ENCODE peak calls at places on chromosome 9, in ten cellular contexts. One of them, this sample, is unnamed.
A peak's percentile ranks its signal among the peaks of the same experiment; 100 is the strongest.

GRCh38 chr9:84945878-84946538 is 276.5 kb downstream of the NTRK2 start:
- DNase-seq in gastrocnemius medialis: no peak
- DNase-seq in suprapubic skin: no peak
- DNase-seq in lower leg skin: no peak
- DNase-seq in A549: no peak
- DNase-seq in IMR-90: no peak
- DNase-seq in H54: no peak
- DNase-seq in stomach: no peak
- DNase-seq in body of pancreas: no peak
- DNase-seq in uterus: no peak
- DNase-seq in this sample: no peak

GRCh38 chr9:110750272-110750671 is 81.7 kb downstream of the MUSK start:
- DNase-seq in gastrocnemius medialis: peak; percentile 19
- DNase-seq in suprapubic skin: peak; percentile 84
- DNase-seq in lower leg skin: peak; percentile 70
- DNase-seq in A549: no peak
- DNase-seq in IMR-90: no peak
- DNase-seq in H54: no peak
- DNase-seq in stomach: no peak
- DNase-seq in body of pancreas: peak; percentile 22
- DNase-seq in uterus: peak; percentile 61
- DNase-seq in this sample: no peak

GRCh38 chr9:137972355-137972987 is 94.9 kb downstream of the CACNA1B start:
- DNase-seq in gastrocnemius medialis: no peak
- DNase-seq in suprapubic skin: no peak
- DNase-seq in lower leg skin: no peak
- DNase-seq in A549: no peak
- DNase-seq in IMR-90: no peak
- DNase-seq in H54: no peak
- DNase-seq in stomach: no peak
- DNase-seq in body of pancreas: no peak
- DNase-seq in uterus: no peak
- DNase-seq in this sample: no peak

GRCh38 chr9:113578877-113579269 is 115.3 kb downstream of the RGS3 start:
- DNase-seq in gastrocnemius medialis: no peak
- DNase-seq in suprapubic skin: no peak
- DNase-seq in lower leg skin: no peak
- DNase-seq in A549: peak; percentile 65
- DNase-seq in IMR-90: peak; percentile 97
- DNase-seq in H54: peak; percentile 96
- DNase-seq in stomach: peak; percentile 73
- DNase-seq in body of pancreas: peak; percentile 80
- DNase-seq in uterus: no peak
- DNase-seq in this sample: no peak

GRCh38 chr9:97412628-97413382 is 909 bp downstream of the TDRD7 start:
- DNase-seq in gastrocnemius medialis: no peak
- DNase-seq in suprapubic skin: no peak
- DNase-seq in lower leg skin: no peak
- DNase-seq in A549: no peak
- DNase-seq in IMR-90: peak; percentile 5
- DNase-seq in H54: peak; percentile 67
- DNase-seq in stomach: no peak
- DNase-seq in body of pancreas: no peak
- DNase-seq in uterus: peak; percentile 32
- DNase-seq in this sample: no peak

GRCh38 chr9:71692337-71692736 is 76.0 kb downstream of the CEMIP2 start:
- DNase-seq in gastrocnemius medialis: peak; percentile 36
- DNase-seq in suprapubic skin: no peak
- DNase-seq in lower leg skin: peak; percentile 55
- DNase-seq in A549: no peak
- DNase-seq in IMR-90: peak; percentile 58
- DNase-seq in H54: no peak
- DNase-seq in stomach: no peak
- DNase-seq in body of pancreas: peak; percentile 55
- DNase-seq in uterus: no peak
- DNase-seq in this sample: no peak

GRCh38 chr9:68678430-68678829 is 26.6 kb upstream of the PIP5K1B start:
- DNase-seq in gastrocnemius medialis: no peak
- DNase-seq in suprapubic skin: no peak
- DNase-seq in lower leg skin: no peak
- DNase-seq in A549: peak; percentile 19
- DNase-seq in IMR-90: peak; percentile 2
- DNase-seq in H54: no peak
- DNase-seq in stomach: no peak
- DNase-seq in body of pancreas: no peak
- DNase-seq in uterus: peak; percentile 41
- DNase-seq in this sample: no peak

GRCh38 chr9:85212887-85213286 is 528.9 kb downstream of the AGTPBP1 start:
- DNase-seq in gastrocnemius medialis: no peak
- DNase-seq in suprapubic skin: no peak
- DNase-seq in lower leg skin: peak; percentile 26
- DNase-seq in A549: no peak
- DNase-seq in IMR-90: no peak
- DNase-seq in H54: peak; percentile 19
- DNase-seq in stomach: no peak
- DNase-seq in body of pancreas: no peak
- DNase-seq in uterus: no peak
- DNase-seq in this sample: no peak

DNA sequence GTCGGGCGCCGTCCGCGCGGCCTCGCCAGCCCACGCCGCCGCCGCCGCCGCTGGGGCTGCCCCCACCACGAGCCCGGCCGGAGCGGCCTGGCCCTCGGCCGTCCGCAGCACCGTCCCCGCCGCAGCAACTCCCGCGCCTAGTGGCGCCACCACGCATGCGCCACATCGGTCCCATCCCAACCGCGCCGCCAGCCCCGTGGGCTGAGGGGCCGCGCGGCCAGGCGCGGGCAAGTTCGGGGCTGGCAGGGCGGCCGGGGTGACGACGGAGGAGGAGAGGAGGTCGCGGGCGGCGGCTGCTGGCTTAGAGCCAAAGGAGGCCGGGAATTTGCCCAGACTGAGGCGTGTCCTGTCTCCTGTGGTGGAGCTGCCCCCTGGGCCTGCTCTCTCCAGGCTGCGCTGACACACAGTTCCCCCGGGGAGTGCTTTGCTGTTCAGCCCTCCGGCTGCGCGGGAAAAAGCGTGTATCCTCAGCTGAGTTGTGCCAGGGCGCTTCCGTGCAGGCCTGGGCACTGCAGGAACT is at the start of gene TUSC1:
- DNase-seq in gastrocnemius medialis: peak; percentile 51
- DNase-seq in suprapubic skin: peak; percentile 92
- DNase-seq in lower leg skin: peak; percentile 79
- DNase-seq in A549: peak; percentile 70
- DNase-seq in IMR-90: peak; percentile 61
- DNase-seq in H54: peak; percentile 81
- DNase-seq in stomach: peak; percentile 75
- DNase-seq in body of pancreas: peak; percentile 86
- DNase-seq in uterus: peak; percentile 87
- DNase-seq in this sample: peak; percentile 87
- TF ChIP-seq POLR2A in gastrocnemius medialis: peak; percentile 17
- TF ChIP-seq POLR2A in suprapubic skin: no peak
- TF ChIP-seq POLR2A in lower leg skin: no peak
- TF ChIP-seq POLR2A in A549: peak; percentile 39
- TF ChIP-seq POLR2A in IMR-90: no peak
- TF ChIP-seq POLR2A in H54: peak; percentile 33
- TF ChIP-seq POLR2A in stomach: no peak
- TF ChIP-seq POLR2A in body of pancreas: peak; percentile 35
- TF ChIP-seq POLR2A in uterus: peak; percentile 70
- TF ChIP-seq POLR2A in this sample: peak; percentile 38

DNA sequence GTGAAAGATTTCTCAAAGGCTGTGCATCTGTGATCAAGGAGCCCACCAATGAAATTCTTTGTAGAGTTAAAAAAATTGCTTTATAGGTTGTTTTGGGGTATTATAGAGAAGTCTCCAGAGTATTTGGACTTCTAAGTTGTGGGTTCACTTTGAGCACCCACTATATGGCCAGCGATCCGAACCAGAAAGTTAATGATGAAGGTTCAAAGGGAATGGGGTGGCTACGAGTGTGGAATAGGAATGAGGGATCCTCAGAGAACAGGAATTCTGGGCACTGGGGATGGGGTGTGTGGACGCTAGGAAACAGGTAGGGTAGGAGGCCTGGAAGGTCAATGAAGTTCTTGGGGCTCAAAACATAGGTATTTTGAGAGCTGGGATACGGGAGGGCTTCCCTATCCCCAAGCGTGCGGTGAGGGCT is 827 bp downstream of the QSOX2 start:
- DNase-seq in gastrocnemius medialis: no peak
- DNase-seq in suprapubic skin: no peak
- DNase-seq in lower leg skin: no peak
- DNase-seq in A549: no peak
- DNase-seq in IMR-90: no peak
- DNase-seq in H54: no peak
- DNase-seq in stomach: no peak
- DNase-seq in body of pancreas: no peak
- DNase-seq in uterus: no peak
- DNase-seq in this sample: no peak
- TF ChIP-seq POLR2A in gastrocnemius medialis: no peak
- TF ChIP-seq POLR2A in suprapubic skin: no peak
- TF ChIP-seq POLR2A in lower leg skin: no peak
- TF ChIP-seq POLR2A in A549: no peak
- TF ChIP-seq POLR2A in IMR-90: no peak
- TF ChIP-seq POLR2A in H54: no peak
- TF ChIP-seq POLR2A in stomach: no peak
- TF ChIP-seq POLR2A in body of pancreas: no peak
- TF ChIP-seq POLR2A in uterus: no peak
- TF ChIP-seq POLR2A in this sample: no peak

DNA sequence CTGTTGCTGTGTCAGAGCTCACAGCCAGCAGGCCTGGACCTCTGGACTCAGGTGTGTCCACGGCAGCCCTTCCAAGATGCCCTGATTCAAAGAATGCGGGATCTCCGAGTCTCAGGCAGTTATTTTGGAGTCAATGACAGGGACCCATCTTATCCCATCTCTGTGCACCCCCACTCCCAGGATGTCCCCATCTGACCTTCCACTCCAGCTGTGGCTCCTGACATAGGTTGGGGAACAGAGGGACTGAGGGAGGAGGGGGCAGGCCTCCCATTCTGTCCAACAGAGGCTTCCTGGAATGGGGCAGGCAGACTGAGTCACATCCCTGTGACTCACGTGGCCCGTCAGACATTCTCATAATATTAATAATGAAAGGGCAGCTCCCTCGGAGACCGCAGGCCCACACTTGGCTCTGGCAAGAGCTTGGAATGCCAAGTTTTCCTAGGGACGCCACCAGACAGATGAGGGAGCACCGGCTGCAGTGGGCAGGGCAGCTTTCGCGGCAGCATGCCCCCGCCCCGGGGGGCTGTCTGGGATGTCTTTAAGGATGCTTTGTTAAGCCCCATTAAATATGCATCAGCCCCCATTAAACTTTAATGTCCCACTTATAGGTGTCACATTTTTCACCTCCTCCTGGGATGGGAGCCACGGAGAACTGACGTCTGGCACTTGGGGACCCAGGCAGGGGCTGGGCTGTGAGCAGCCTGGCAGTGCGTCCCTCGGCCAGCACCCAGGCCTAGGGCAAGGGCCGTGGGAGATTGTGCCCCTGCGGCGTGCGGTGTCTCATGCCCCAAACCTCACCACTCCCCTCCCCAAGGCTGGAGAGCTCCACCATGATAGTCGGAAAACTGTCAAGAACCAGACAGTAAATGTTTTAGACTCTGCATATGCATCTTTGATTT is 23.6 kb upstream of the FIBCD1 start:
- DNase-seq in gastrocnemius medialis: no peak
- DNase-seq in suprapubic skin: no peak
- DNase-seq in lower leg skin: peak; percentile 60
- DNase-seq in A549: peak; percentile 82
- DNase-seq in IMR-90: peak; percentile 95
- DNase-seq in H54: peak; percentile 67
- DNase-seq in stomach: peak; percentile 31
- DNase-seq in body of pancreas: peak; percentile 44
- DNase-seq in uterus: peak; percentile 19
- DNase-seq in this sample: no peak
- TF ChIP-seq POLR2A in gastrocnemius medialis: no peak
- TF ChIP-seq POLR2A in suprapubic skin: no peak
- TF ChIP-seq POLR2A in lower leg skin: no peak
- TF ChIP-seq POLR2A in A549: no peak
- TF ChIP-seq POLR2A in IMR-90: no peak
- TF ChIP-seq POLR2A in H54: no peak
- TF ChIP-seq POLR2A in stomach: no peak
- TF ChIP-seq POLR2A in body of pancreas: no peak
- TF ChIP-seq POLR2A in uterus: no peak
- TF ChIP-seq POLR2A in this sample: no peak

DNA sequence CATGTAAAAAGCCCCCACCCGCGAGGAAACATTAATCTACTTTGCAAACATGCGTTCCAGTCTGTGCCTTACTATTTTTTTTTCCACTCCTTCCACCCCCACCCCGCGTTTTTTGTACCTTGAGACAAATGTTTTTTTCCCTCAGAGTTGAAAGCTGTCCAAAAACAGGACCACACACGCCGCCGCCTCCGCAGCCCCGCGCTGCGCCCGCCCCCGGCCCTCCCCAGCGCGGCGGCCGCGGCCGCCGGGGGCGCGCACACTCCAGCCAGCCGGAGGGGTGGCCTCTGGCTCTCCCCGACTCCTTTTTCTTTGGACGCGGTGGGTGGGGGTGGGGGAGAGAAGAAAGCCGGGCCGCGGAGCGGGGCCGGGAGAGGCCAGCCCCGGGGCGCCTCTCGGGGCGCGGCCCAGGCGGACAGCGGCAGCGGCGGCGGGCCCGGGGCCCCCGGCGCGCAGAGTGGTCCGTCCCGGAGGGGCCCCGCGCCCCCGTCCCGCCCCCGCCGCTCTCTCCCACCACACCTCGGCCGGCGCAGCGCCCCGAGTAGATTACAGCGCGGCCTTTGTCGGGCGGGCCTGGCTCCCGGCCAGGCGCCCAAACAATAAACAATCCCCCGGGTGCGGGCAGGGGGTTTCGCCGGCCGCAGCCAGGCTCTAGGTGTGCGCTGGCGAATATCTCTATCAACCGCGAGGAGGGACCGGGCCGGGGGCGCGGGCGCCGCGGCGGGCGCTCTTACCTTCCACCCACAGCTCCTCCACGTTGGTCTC is 10.9 kb downstream of the PTCH1 start:
- DNase-seq in gastrocnemius medialis: no peak
- DNase-seq in suprapubic skin: no peak
- DNase-seq in lower leg skin: no peak
- DNase-seq in A549: peak; percentile 31
- DNase-seq in IMR-90: peak; percentile 63
- DNase-seq in H54: peak; percentile 90
- DNase-seq in stomach: peak; percentile 59
- DNase-seq in body of pancreas: peak; percentile 57
- DNase-seq in uterus: peak; percentile 67
- DNase-seq in this sample: peak; percentile 78
- TF ChIP-seq POLR2A in gastrocnemius medialis: peak; percentile 17
- TF ChIP-seq POLR2A in suprapubic skin: no peak
- TF ChIP-seq POLR2A in lower leg skin: no peak
- TF ChIP-seq POLR2A in A549: no peak
- TF ChIP-seq POLR2A in IMR-90: no peak
- TF ChIP-seq POLR2A in H54: no peak
- TF ChIP-seq POLR2A in stomach: no peak
- TF ChIP-seq POLR2A in body of pancreas: peak; percentile 9
- TF ChIP-seq POLR2A in uterus: peak; percentile 35
- TF ChIP-seq POLR2A in this sample: no peak

DNA sequence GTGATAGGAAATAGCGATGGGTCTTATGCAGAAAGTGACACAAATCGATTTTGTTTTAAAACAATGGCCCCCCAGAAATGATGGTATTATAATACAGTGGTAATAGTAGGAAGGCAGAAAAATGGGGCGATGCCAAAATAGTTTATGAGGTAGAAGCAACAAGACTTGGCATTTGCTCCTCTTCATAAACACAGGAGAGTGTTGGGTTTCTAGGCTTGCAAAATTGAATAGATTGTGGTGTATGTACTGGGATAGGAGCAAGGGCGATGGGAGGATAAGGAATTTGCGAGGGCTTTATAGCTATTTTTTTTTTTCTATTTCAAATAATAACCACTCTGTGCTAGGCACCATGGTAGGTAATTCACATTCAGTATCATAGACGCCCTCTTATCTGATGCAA is 49.2 kb upstream of the ABCA1 start:
- DNase-seq in gastrocnemius medialis: no peak
- DNase-seq in suprapubic skin: no peak
- DNase-seq in lower leg skin: no peak
- DNase-seq in A549: no peak
- DNase-seq in IMR-90: no peak
- DNase-seq in H54: no peak
- DNase-seq in stomach: no peak
- DNase-seq in body of pancreas: no peak
- DNase-seq in uterus: no peak
- DNase-seq in this sample: no peak
- TF ChIP-seq POLR2A in gastrocnemius medialis: no peak
- TF ChIP-seq POLR2A in suprapubic skin: no peak
- TF ChIP-seq POLR2A in lower leg skin: no peak
- TF ChIP-seq POLR2A in A549: no peak
- TF ChIP-seq POLR2A in IMR-90: no peak
- TF ChIP-seq POLR2A in H54: no peak
- TF ChIP-seq POLR2A in stomach: no peak
- TF ChIP-seq POLR2A in body of pancreas: no peak
- TF ChIP-seq POLR2A in uterus: no peak
- TF ChIP-seq POLR2A in this sample: no peak

This sample was measured in heart left ventricle.